ENCODE peak calls at places on chromosomes 7 and 10, in nine cellular contexts. K is NCI-H524; Z is fibroblast of lung; Y is H9; X is Daoy; N is OCI-M1; M is germinal center; T is activated naive CD4-positive, alpha-beta T cell; D is stimulated activated CD8-positive, alpha-beta memory T cell treated with anti-CD3 and anti-CD28 coated beads, Interleukin-2, amount 100 ng/mL, for 1 hour. V is an unnamed sample.

GRCh38 chr10:31157125-31157983 is 125.7 kb upstream of the ZNF438 start:
- DNase-seq in D (no peak), Z (peak; percentile 91), X (peak; percentile 23), Y (no peak), N (no peak), T (no peak), K (no peak), M (no peak), V (no peak)

GRCh38 chr10:35910234-35910633 is 268.1 kb upstream of the FZD8 start:
- DNase-seq in X (peak; percentile 51), Z (peak; percentile 84), Y (no peak), K (no peak), M (no peak), T (no peak), N (no peak), D (no peak), V (no peak)

GRCh38 chr10:49598986-49599385 is 11.1 kb upstream of the SLC18A3 start:
- DNase-seq in M (no peak), T (no peak), Y (no peak), N (no peak), X (no peak), D (no peak), K (no peak), Z (no peak), V (no peak)

GRCh38 chr10:944034-944831 is 12.7 kb upstream of the LARP4B start:
- DNase-seq in K (no peak), M (peak; percentile 56), Z (peak; percentile 21), X (peak; percentile 32), N (peak; percentile 49), Y (no peak), T (peak; percentile 7), D (no peak), V (no peak)

GRCh38 chr7:90759752-90760151 is 163.6 kb downstream of the CDK14 start:
- DNase-seq in X (no peak), N (no peak), T (no peak), Y (no peak), Z (no peak), M (no peak), K (no peak), D (no peak), V (no peak)

GRCh38 chr7:132066776-132067175 is 509.5 kb downstream of the PLXNA4 start:
- DNase-seq in Z (peak; percentile 85), Y (no peak), D (no peak), M (no peak), K (no peak), T (no peak), X (peak; percentile 82), N (no peak), V (no peak)

GRCh38 chr7:135088566-135088965 is 59.3 kb upstream of the TMEM140 start:
- DNase-seq in M (no peak), D (no peak), Y (no peak), K (no peak), T (no peak), N (no peak), X (no peak), Z (no peak), V (no peak)

GRCh38 chr10:112203328-112204076 is 19.9 kb upstream of the GPAM start:
- DNase-seq in T (no peak), M (no peak), N (peak; percentile 64), Z (peak; percentile 47), K (no peak), D (no peak), Y (no peak), X (no peak), V (no peak)

GRCh38 chr10:110560012-110560411 is 7.5 kb upstream of the SMC3 start:
- DNase-seq in K (no peak), T (no peak), D (no peak), N (no peak), Z (no peak), X (no peak), Y (no peak), M (no peak), V (no peak)

GRCh38 chr10:33321516-33321915 is 13.0 kb downstream of the NRP1 start:
- DNase-seq in X (no peak), T (no peak), K (no peak), Y (no peak), Z (no peak), M (no peak), D (no peak), N (peak; percentile 56), V (no peak)

GRCh38 chr7:44124822-44125202 is 1.5 kb upstream of the POLD2 start:
- DNase-seq in M (no peak), K (no peak), Z (no peak), T (no peak), N (no peak), D (no peak), Y (no peak), X (no peak), V (no peak)

GRCh38 chr10:50326757-50327701 is 75.7 kb upstream of the ASAH2 start:
- DNase-seq in Z (peak; percentile 82), K (no peak), M (no peak), T (no peak), Y (no peak), N (peak; percentile 99), X (peak; percentile 56), D (no peak), V (no peak)

GRCh38 chr10:85596389-85596788 is 770.2 kb downstream of the GRID1 start:
- DNase-seq in K (no peak), X (no peak), N (no peak), D (no peak), Z (no peak), T (no peak), Y (no peak), M (no peak), V (no peak)

GRCh38 chr10:52577047-52577446 is 195.5 kb downstream of the MBL2 start:
- DNase-seq in Z (no peak), N (no peak), K (no peak), T (no peak), Y (no peak), X (no peak), M (no peak), D (no peak), V (no peak)

GRCh38 chr10:25933653-25934608 is at the start of gene MYO3A:
- DNase-seq in T (no peak), D (no peak), Z (no peak), N (no peak), X (peak; percentile 37), Y (peak; percentile 74), M (no peak), K (no peak), V (no peak)

GRCh38 chr10:35421553-35422178 is 85.4 kb downstream of the CCNY start:
- DNase-seq in D (no peak), M (no peak), Y (no peak), K (no peak), T (no peak), N (no peak), X (peak; percentile 79), Z (peak; percentile 94), V (peak; percentile 81)

GRCh38 chr7:97513326-97513725 is 218.6 kb upstream of the TAC1 start:
- DNase-seq in X (no peak), K (no peak), M (no peak), T (no peak), Z (no peak), N (peak; percentile 74), D (no peak), Y (no peak), V (no peak)

GRCh38 chr10:16105082-16105481 is 244.8 kb upstream of the MINDY3 start:
- DNase-seq in Y (no peak), M (no peak), D (no peak), X (peak; percentile 61), K (no peak), Z (no peak), N (no peak), T (no peak), V (no peak)

V was measured in ACHN.